ENCODE peak calls at places on chromosomes 12 and 14, in six cellular contexts. One of them, this sample, is unnamed.

GRCh38 chr14:51610766-51611165 is 40.9 kb upstream of the FRMD6 start:
- DNase-seq in smooth muscle cell of the brain vasculature: no peak
- DNase-seq in fibroblast of the conjunctiva: no peak
- DNase-seq in esophagus squamous epithelium: no peak
- DNase-seq in NCI-H510A treated with DMSO at 0.1 percent for 48 hours: no peak
- DNase-seq in activated CD4-positive, alpha-beta T cell treated with anti-CD3 and anti-CD28 coated beads, Interleukin-2, amount 50 U/mL, for 4 hours: no peak
- DNase-seq in this sample: no peak

GRCh38 chr14:51157012-51157411 is 62.1 kb upstream of the TRIM9 start:
- DNase-seq in smooth muscle cell of the brain vasculature: no peak
- DNase-seq in fibroblast of the conjunctiva: no peak
- DNase-seq in esophagus squamous epithelium: no peak
- DNase-seq in NCI-H510A treated with DMSO at 0.1 percent for 48 hours: peak
- DNase-seq in activated CD4-positive, alpha-beta T cell treated with anti-CD3 and anti-CD28 coated beads, Interleukin-2, amount 50 U/mL, for 4 hours: no peak
- DNase-seq in this sample: no peak

GRCh38 chr12:70449074-70449757 is 83.1 kb downstream of the KCNMB4 start:
- DNase-seq in smooth muscle cell of the brain vasculature: no peak
- DNase-seq in fibroblast of the conjunctiva: no peak
- DNase-seq in esophagus squamous epithelium: no peak
- DNase-seq in NCI-H510A treated with DMSO at 0.1 percent for 48 hours: no peak
- DNase-seq in activated CD4-positive, alpha-beta T cell treated with anti-CD3 and anti-CD28 coated beads, Interleukin-2, amount 50 U/mL, for 4 hours: no peak
- DNase-seq in this sample: no peak

GRCh38 chr12:70180140-70180539 is 63.1 kb upstream of the CNOT2 start:
- DNase-seq in smooth muscle cell of the brain vasculature: no peak
- DNase-seq in fibroblast of the conjunctiva: no peak
- DNase-seq in esophagus squamous epithelium: no peak
- DNase-seq in NCI-H510A treated with DMSO at 0.1 percent for 48 hours: no peak
- DNase-seq in activated CD4-positive, alpha-beta T cell treated with anti-CD3 and anti-CD28 coated beads, Interleukin-2, amount 50 U/mL, for 4 hours: no peak
- DNase-seq in this sample: no peak

GRCh38 chr14:61652526-61653262 is 42.6 kb upstream of the HIF1A start:
- DNase-seq in smooth muscle cell of the brain vasculature: no peak
- DNase-seq in fibroblast of the conjunctiva: no peak
- DNase-seq in esophagus squamous epithelium: no peak
- DNase-seq in NCI-H510A treated with DMSO at 0.1 percent for 48 hours: no peak
- DNase-seq in activated CD4-positive, alpha-beta T cell treated with anti-CD3 and anti-CD28 coated beads, Interleukin-2, amount 50 U/mL, for 4 hours: no peak
- DNase-seq in this sample: no peak

GRCh38 chr12:75985566-75985965 is 46.0 kb downstream of the PHLDA1 start:
- DNase-seq in smooth muscle cell of the brain vasculature: no peak
- DNase-seq in fibroblast of the conjunctiva: no peak
- DNase-seq in esophagus squamous epithelium: no peak
- DNase-seq in NCI-H510A treated with DMSO at 0.1 percent for 48 hours: no peak
- DNase-seq in activated CD4-positive, alpha-beta T cell treated with anti-CD3 and anti-CD28 coated beads, Interleukin-2, amount 50 U/mL, for 4 hours: no peak
- DNase-seq in this sample: no peak

GRCh38 chr12:105337391-105337790 is 6.9 kb downstream of the C12orf75 start:
- DNase-seq in smooth muscle cell of the brain vasculature: no peak
- DNase-seq in fibroblast of the conjunctiva: no peak
- DNase-seq in esophagus squamous epithelium: no peak
- DNase-seq in NCI-H510A treated with DMSO at 0.1 percent for 48 hours: no peak
- DNase-seq in activated CD4-positive, alpha-beta T cell treated with anti-CD3 and anti-CD28 coated beads, Interleukin-2, amount 50 U/mL, for 4 hours: no peak
- DNase-seq in this sample: no peak

GRCh38 chr14:72476657-72477499 is 417.0 kb downstream of the DPF3 start:
- DNase-seq in smooth muscle cell of the brain vasculature: peak
- DNase-seq in fibroblast of the conjunctiva: no peak
- DNase-seq in esophagus squamous epithelium: no peak
- DNase-seq in NCI-H510A treated with DMSO at 0.1 percent for 48 hours: no peak
- DNase-seq in activated CD4-positive, alpha-beta T cell treated with anti-CD3 and anti-CD28 coated beads, Interleukin-2, amount 50 U/mL, for 4 hours: peak
- DNase-seq in this sample: no peak

GRCh38 chr14:53534841-53535240 is 381.7 kb upstream of the DDHD1 start:
- DNase-seq in smooth muscle cell of the brain vasculature: no peak
- DNase-seq in fibroblast of the conjunctiva: no peak
- DNase-seq in esophagus squamous epithelium: no peak
- DNase-seq in NCI-H510A treated with DMSO at 0.1 percent for 48 hours: no peak
- DNase-seq in activated CD4-positive, alpha-beta T cell treated with anti-CD3 and anti-CD28 coated beads, Interleukin-2, amount 50 U/mL, for 4 hours: no peak
- DNase-seq in this sample: no peak

GRCh38 chr14:71061458-71061857 is 154.2 kb downstream of the PCNX1 start:
- DNase-seq in smooth muscle cell of the brain vasculature: no peak
- DNase-seq in fibroblast of the conjunctiva: no peak
- DNase-seq in esophagus squamous epithelium: no peak
- DNase-seq in NCI-H510A treated with DMSO at 0.1 percent for 48 hours: no peak
- DNase-seq in activated CD4-positive, alpha-beta T cell treated with anti-CD3 and anti-CD28 coated beads, Interleukin-2, amount 50 U/mL, for 4 hours: no peak
- DNase-seq in this sample: no peak

GRCh38 chr12:15496738-15497137 is 174.4 kb downstream of the PTPRO start:
- DNase-seq in smooth muscle cell of the brain vasculature: no peak
- DNase-seq in fibroblast of the conjunctiva: no peak
- DNase-seq in esophagus squamous epithelium: no peak
- DNase-seq in NCI-H510A treated with DMSO at 0.1 percent for 48 hours: no peak
- DNase-seq in activated CD4-positive, alpha-beta T cell treated with anti-CD3 and anti-CD28 coated beads, Interleukin-2, amount 50 U/mL, for 4 hours: no peak
- DNase-seq in this sample: no peak

This sample was measured in amniotic stem cell.